ENCODE peak calls at places on chromosomes 4 and X, in six cellular contexts. U, W, M, J, T and L are unnamed samples.

GRCh38 chr4:4383085-4383484 is 3.8 kb upstream of the NSG1 start:
- DNase-seq in U (no peak), W (no peak), M (no peak), J (no peak), T (no peak), L (no peak)

GRCh38 chrX:23845316-23845932 is 62.3 kb downstream of the APOO start:
- DNase-seq in U (no peak), W (no peak), M (no peak), J (no peak), T (no peak), L (peak)

GRCh38 chrX:31993635-31994034 is 921.8 kb upstream of the FTHL17 start:
- DNase-seq in U (no peak), W (no peak), M (peak), J (no peak), T (no peak), L (no peak)

GRCh38 chr4:78691971-78692814 is 84.0 kb upstream of the BMP2K start:
- DNase-seq in U (no peak), W (no peak), M (peak), J (peak), T (no peak), L (peak)

GRCh38 chr4:2714071-2714770 is 41.9 kb downstream of the TNIP2 start:
- DNase-seq in U (no peak), W (no peak), M (peak), J (peak), T (no peak), L (no peak)

GRCh38 chr4:141686146-141686775 is 49.9 kb downstream of the IL15 start:
- DNase-seq in U (no peak), W (no peak), M (peak), J (no peak), T (no peak), L (peak)

GRCh38 chrX:21412029-21412428 is 37.8 kb downstream of the CNKSR2 start:
- DNase-seq in U (no peak), W (no peak), M (no peak), J (no peak), T (no peak), L (no peak)

GRCh38 chrX:1416965-1417760 is 25.2 kb upstream of the SLC25A6 start:
- DNase-seq in U (no peak), W (no peak), M (no peak), J (no peak), T (no peak), L (no peak)

GRCh38 chrX:67544281-67544680 is 460 bp downstream of the AR start:
- DNase-seq in U (no peak), W (peak), M (no peak), J (peak), T (peak), L (no peak)

GRCh38 chrX:106957856-106958255 is 37.7 kb downstream of the CLDN2 start:
- DNase-seq in U (no peak), W (no peak), M (peak), J (no peak), T (no peak), L (no peak)

GRCh38 chr4:113457886-113458285 is 303.7 kb downstream of the CAMK2D start:
- DNase-seq in U (no peak), W (no peak), M (peak), J (no peak), T (no peak), L (no peak)

GRCh38 chrX:133307637-133308485 is 89.7 kb upstream of the TFDP3 start:
- DNase-seq in U (peak), W (peak), M (no peak), J (peak), T (peak), L (no peak)

GRCh38 chr4:915041-915474 is 17.1 kb downstream of the GAK start:
- DNase-seq in U (no peak), W (no peak), M (no peak), J (no peak), T (no peak), L (no peak)

GRCh38 chr4:177313263-177313662 is 3.6 kb downstream of the NEIL3 start:
- DNase-seq in U (no peak), W (no peak), M (peak), J (no peak), T (no peak), L (no peak)

GRCh38 chrX:40931921-40932320 is 153.3 kb upstream of the USP9X start:
- DNase-seq in U (no peak), W (no peak), M (no peak), J (no peak), T (no peak), L (no peak)

GRCh38 chr4:81783565-81783964 is 311.9 kb upstream of the RASGEF1B start:
- DNase-seq in U (no peak), W (no peak), M (no peak), J (no peak), T (no peak), L (peak)

GRCh38 chr4:55547461-55547770 is 707 bp upstream of the CLOCK start:
- DNase-seq in U (no peak), W (no peak), M (no peak), J (no peak), T (no peak), L (peak)

GRCh38 chr4:55547918-55548317 is 1.2 kb upstream of the CLOCK start:
- DNase-seq in U (no peak), W (no peak), M (no peak), J (no peak), T (no peak), L (no peak)

GRCh38 chr4:55545681-55546632 is 752 bp downstream of the CLOCK start:
- DNase-seq in U (no peak), W (peak), M (peak), J (peak), T (peak), L (peak)

GRCh38 chr4:55545133-55545532 is 1.6 kb downstream of the CLOCK start:
- DNase-seq in U (no peak), W (no peak), M (peak), J (peak), T (no peak), L (no peak)

GRCh38 chr4:55546633-55547460 is at the start of gene CLOCK:
- DNase-seq in U (no peak), W (peak), M (peak), J (peak), T (peak), L (peak)
- H2BK120ac ChIP-seq in U (no peak), W (no peak), M (peak), J (peak), T (no peak), L (peak)

GRCh38 chr4:10612476-10612875 is 72.1 kb downstream of the CLNK start:
- DNase-seq in U (no peak), W (no peak), M (no peak), J (peak), T (no peak), L (peak)
- H2AK5ac ChIP-seq in U (no peak), W (no peak), M (peak), J (no peak), T (no peak), L (peak)

DNA sequence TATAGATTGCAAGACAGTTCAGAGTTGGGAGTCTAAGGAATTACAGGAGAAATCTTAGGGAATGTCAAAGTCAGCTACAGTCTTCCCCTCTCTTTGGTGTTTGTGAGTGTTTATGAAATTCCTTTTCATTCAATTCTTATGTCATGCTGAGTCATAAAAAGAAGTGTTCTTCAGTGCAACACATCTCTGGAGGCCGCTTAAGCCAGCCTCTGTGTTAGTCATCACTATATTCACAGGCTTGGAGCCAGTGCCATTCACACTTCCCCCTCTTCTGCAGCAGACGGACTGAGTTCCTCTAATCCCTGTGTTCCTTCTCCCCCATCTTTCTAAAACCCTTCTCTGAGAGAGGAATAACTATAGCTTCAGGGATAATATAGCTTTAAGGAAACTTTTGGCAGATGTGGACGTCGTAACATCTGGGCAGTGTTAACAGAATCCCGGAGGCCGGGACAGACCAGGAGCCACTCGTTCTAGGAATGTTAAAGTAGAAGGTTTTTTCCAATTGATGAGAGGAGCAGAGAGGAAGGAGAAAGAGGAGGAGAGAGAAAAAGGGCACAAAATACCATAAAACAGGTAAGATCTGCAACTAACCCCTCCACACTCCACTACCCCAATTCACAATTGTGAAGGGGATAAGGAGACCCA is at the start of gene SRPX2:
- DNase-seq in U (no peak), W (no peak), M (peak), J (no peak), T (no peak), L (peak)
- H2BK120ac ChIP-seq in U (no peak), W (no peak), M (peak), J (no peak), T (no peak), L (no peak)

GRCh38 chr4:7924570-7924969 is 15.1 kb downstream of the AFAP1 start:
- DNase-seq in U (no peak), W (no peak), M (no peak), J (no peak), T (no peak), L (no peak)
- H2AK5ac ChIP-seq in U (peak), W (no peak), M (peak), J (no peak), T (no peak), L (no peak)

GRCh38 chr4:138341739-138342415 is 99.7 kb upstream of the SLC7A11 start:
- DNase-seq in U (no peak), W (no peak), M (no peak), J (no peak), T (no peak), L (no peak)

GRCh38 chr4:138334346-138335016 is 92.3 kb upstream of the SLC7A11 start:
- DNase-seq in U (no peak), W (no peak), M (no peak), J (no peak), T (no peak), L (no peak)

GRCh38 chr4:138344064-138344463 is 101.9 kb upstream of the SLC7A11 start:
- DNase-seq in U (no peak), W (no peak), M (no peak), J (no peak), T (no peak), L (no peak)

GRCh38 chr4:138338840-138339239 is 96.7 kb upstream of the SLC7A11 start:
- DNase-seq in U (no peak), W (no peak), M (no peak), J (no peak), T (no peak), L (no peak)
- H2BK120ac ChIP-seq in U (no peak), W (no peak), M (no peak), J (no peak), T (no peak), L (no peak)

DNA sequence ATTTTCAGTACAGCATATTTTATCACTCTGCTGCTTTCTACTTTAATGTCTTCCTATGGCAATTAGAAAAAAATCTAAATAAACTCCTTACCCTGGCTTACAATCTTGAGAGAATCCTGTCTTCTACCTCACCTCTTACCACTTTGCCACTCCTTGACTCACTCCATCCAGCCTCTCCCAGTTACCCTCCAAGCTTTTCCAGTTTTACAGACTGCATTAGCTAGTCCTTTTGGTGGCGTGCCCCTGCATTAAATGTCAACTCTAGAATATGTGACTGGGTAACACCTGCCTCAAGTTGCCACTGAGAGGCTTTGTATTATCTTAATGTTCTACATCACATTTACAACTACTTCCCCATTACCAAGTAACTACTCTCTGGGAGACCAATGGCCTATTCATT is 7.5 kb upstream of the CDKL2 start:
- DNase-seq in U (no peak), W (no peak), M (no peak), J (no peak), T (no peak), L (no peak)
- H2AK5ac ChIP-seq in U (no peak), W (no peak), M (no peak), J (no peak), T (no peak), L (no peak)

GRCh38 chr4:123113193-123113592 is 190.8 kb upstream of the NUDT6 start:
- DNase-seq in U (no peak), W (no peak), M (no peak), J (no peak), T (no peak), L (no peak)

GRCh38 chr4:123114084-123114914 is 191.9 kb upstream of the NUDT6 start:
- DNase-seq in U (no peak), W (no peak), M (no peak), J (no peak), T (no peak), L (no peak)

GRCh38 chr4:123116412-123116811 is 194.0 kb upstream of the NUDT6 start:
- DNase-seq in U (no peak), W (no peak), M (peak), J (no peak), T (no peak), L (no peak)

GRCh38 chr4:123110685-123111084 is 188.3 kb upstream of the NUDT6 start:
- DNase-seq in U (no peak), W (no peak), M (peak), J (no peak), T (no peak), L (no peak)

GRCh38 chr4:123114915-123115756 is 192.7 kb upstream of the NUDT6 start:
- DNase-seq in U (no peak), W (peak), M (no peak), J (no peak), T (no peak), L (no peak)
- H2BK120ac ChIP-seq in U (no peak), W (no peak), M (peak), J (no peak), T (no peak), L (no peak)